ENCODE peak calls at places on chromosomes 13 and 19, in eight cellular contexts. Q, L, H, U, J, P, T and N are unnamed samples.
A peak's percentile ranks its signal among the peaks of the same experiment; 100 is the strongest.

GRCh38 chr19:13060964-13061927 is 41.4 kb downstream of the LYL1 start:
- DNase-seq in L (peak; percentile 81), P (peak; percentile 84), J (peak; percentile 67), Q (peak; percentile 92), T (peak; percentile 81), H (peak; percentile 82), U (peak; percentile 87), N (peak; percentile 70)

GRCh38 chr13:99227331-99227900 is 26.8 kb downstream of the UBAC2 start:
- DNase-seq in H (no peak), J (no peak), T (no peak), U (no peak), L (no peak), P (no peak), Q (no peak), N (no peak)

GRCh38 chr13:30752201-30752797 is 17.0 kb downstream of the ALOX5AP start:
- DNase-seq in J (no peak), L (no peak), H (no peak), T (no peak), Q (peak; percentile 66), P (no peak), U (no peak), N (no peak)

GRCh38 chr13:48784906-48785555 is 131.3 kb downstream of the CYSLTR2 start:
- DNase-seq in P (no peak), L (no peak), J (no peak), U (no peak), T (no peak), H (no peak), Q (no peak), N (no peak)

GRCh38 chr13:45393941-45394570 is 24.1 kb downstream of the SLC25A30 start:
- DNase-seq in P (peak; percentile 11), U (peak; percentile 48), J (peak; percentile 45), H (peak; percentile 72), Q (peak; percentile 57), T (peak; percentile 80), L (peak; percentile 48), N (peak; percentile 60)

GRCh38 chr19:50046649-50047503 is 21.1 kb downstream of the ZNF473 start:
- DNase-seq in P (peak; percentile 48), Q (peak; percentile 71), H (no peak), L (no peak), T (no peak), J (no peak), U (peak; percentile 29), N (peak; percentile 34)

GRCh38 chr13:64900039-64900438 is 2330.1 kb downstream of the PCDH9 start:
- DNase-seq in J (no peak), H (no peak), P (no peak), U (no peak), Q (no peak), L (no peak), T (no peak), N (no peak)

GRCh38 chr19:35853038-35853756 is 893 bp upstream of the NPHS1 start:
- DNase-seq in P (no peak), T (no peak), L (no peak), Q (no peak), U (no peak), H (no peak), J (no peak), N (peak; percentile 58)

GRCh38 chr13:106612688-106613087 is 44.8 kb upstream of the ARGLU1 start:
- DNase-seq in L (no peak), P (peak; percentile 13), J (no peak), T (no peak), H (no peak), Q (peak; percentile 6), U (peak; percentile 63), N (no peak)

GRCh38 chr19:4988770-4989251 is 19.9 kb downstream of the KDM4B start:
- DNase-seq in T (no peak), L (peak; percentile 21), H (no peak), P (peak; percentile 57), Q (peak; percentile 97), J (no peak), U (no peak), N (no peak)

GRCh38 chr13:100818706-100819105 is 144.1 kb upstream of the TMTC4 start:
- DNase-seq in J (no peak), T (no peak), U (peak; percentile 47), Q (no peak), H (no peak), L (no peak), P (peak; percentile 31), N (no peak)

GRCh38 chr19:38004505-38005223 is 97.7 kb downstream of the SIPA1L3 start:
- DNase-seq in J (peak; percentile 95), T (peak; percentile 97), Q (peak; percentile 97), U (peak; percentile 55), P (peak; percentile 92), L (peak; percentile 86), H (peak; percentile 93), N (peak; percentile 94)

GRCh38 chr13:49635599-49636433 is 7.5 kb downstream of the ARL11 start:
- DNase-seq in P (peak; percentile 2), H (peak; percentile 85), T (no peak), L (no peak), Q (no peak), J (peak; percentile 64), U (peak; percentile 53), N (no peak)

GRCh38 chr19:40256511-40256910 is 28.6 kb downstream of the AKT2 start:
- DNase-seq in P (no peak), J (no peak), H (no peak), T (no peak), L (no peak), Q (no peak), U (no peak), N (no peak)

GRCh38 chr13:97188207-97188606 is 33.9 kb upstream of the MBNL2 start:
- DNase-seq in L (no peak), J (no peak), P (no peak), T (peak; percentile 14), Q (no peak), H (no peak), U (no peak), N (no peak)

GRCh38 chr19:32172761-32173160 is 172.6 kb upstream of the ZNF507 start:
- DNase-seq in U (no peak), T (no peak), L (no peak), J (no peak), Q (no peak), H (no peak), P (no peak), N (no peak)

GRCh38 chr13:104024416-104025170 is 958.4 kb upstream of the SLC10A2 start:
- DNase-seq in L (no peak), P (no peak), T (no peak), Q (no peak), U (no peak), H (no peak), J (peak; percentile 13), N (no peak)

GRCh38 chr19:57008432-57008831 is 111.4 kb upstream of the USP29 start:
- DNase-seq in L (no peak), T (no peak), P (no peak), H (no peak), Q (no peak), J (no peak), U (no peak), N (no peak)

GRCh38 chr13:51426982-51427381 is 25.9 kb downstream of the INTS6 start:
- DNase-seq in J (no peak), Q (no peak), L (no peak), T (no peak), H (no peak), U (no peak), P (no peak), N (no peak)
- H3K27ac ChIP-seq in J (no peak overlapping the region), Q (no peak overlapping the region), L (no peak overlapping the region), T (no peak overlapping the region), H (no peak overlapping the region), U (no peak overlapping the region), P (no peak overlapping the region), N (no peak overlapping the region)

DNA sequence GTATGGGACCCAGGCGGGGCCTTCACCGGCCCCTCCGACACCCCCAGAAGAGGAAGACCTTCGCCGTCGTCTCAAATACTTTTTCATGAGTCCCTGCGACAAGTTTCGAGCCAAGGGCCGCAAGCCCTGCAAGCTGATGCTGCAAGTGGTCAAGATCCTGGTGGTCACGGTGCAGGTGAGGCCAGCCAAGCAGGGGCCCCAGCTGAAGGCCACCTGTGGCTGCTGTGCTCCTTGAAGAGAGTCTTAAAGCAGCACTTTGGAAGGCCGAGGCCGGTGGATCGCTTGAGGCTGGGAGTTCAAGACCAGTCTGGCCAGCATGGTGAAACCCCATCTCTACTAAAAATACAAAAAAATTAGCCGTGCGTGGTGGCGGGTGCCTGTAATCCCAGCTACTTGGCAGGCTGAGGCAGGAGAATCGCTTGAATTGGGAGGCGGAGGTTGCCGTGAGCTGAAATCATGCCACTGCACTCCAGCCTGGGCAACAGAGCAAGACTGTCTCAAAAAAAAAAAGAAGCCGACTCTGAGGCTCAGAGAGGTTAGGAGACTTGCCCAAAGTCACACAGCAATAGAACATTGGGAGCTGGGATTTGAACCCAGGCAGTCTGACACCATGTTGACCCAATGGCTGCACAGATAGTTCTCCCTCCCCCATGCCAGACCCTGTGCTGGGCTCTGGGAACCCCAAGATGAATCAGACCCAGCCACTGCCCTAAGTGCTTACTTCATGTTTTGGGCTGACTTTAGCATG is 2.7 kb downstream of the MCOLN1 start:
- DNase-seq in J (no peak), U (no peak), H (no peak), P (no peak), T (no peak), Q (no peak), L (no peak), N (no peak)
- H3K27ac ChIP-seq in J (no peak overlapping the region), U (no peak overlapping the region), H (no peak overlapping the region), P (no peak overlapping the region), T (no peak overlapping the region), Q (no peak overlapping the region), L (no peak overlapping the region), N (no peak overlapping the region)

GRCh38 chr19:15245370-15246197 is 13.3 kb upstream of the EPHX3 start:
- DNase-seq in T (no peak), U (no peak), H (no peak), J (no peak), Q (no peak), P (no peak), L (no peak), N (no peak)

GRCh38 chr19:15246198-15246481 is 13.9 kb upstream of the EPHX3 start:
- DNase-seq in T (no peak), P (no peak), H (no peak), J (no peak), Q (no peak), L (no peak), U (no peak), N (no peak)

GRCh38 chr19:15243236-15243957 is 11.1 kb upstream of the EPHX3 start:
- DNase-seq in H (no peak), L (no peak), P (no peak), U (no peak), J (no peak), T (no peak), Q (no peak), N (no peak)

GRCh38 chr19:15244106-15244803 is 12.0 kb upstream of the EPHX3 start:
- DNase-seq in Q (no peak), H (no peak), T (no peak), P (no peak), U (no peak), J (no peak), L (no peak), N (no peak)

DNA sequence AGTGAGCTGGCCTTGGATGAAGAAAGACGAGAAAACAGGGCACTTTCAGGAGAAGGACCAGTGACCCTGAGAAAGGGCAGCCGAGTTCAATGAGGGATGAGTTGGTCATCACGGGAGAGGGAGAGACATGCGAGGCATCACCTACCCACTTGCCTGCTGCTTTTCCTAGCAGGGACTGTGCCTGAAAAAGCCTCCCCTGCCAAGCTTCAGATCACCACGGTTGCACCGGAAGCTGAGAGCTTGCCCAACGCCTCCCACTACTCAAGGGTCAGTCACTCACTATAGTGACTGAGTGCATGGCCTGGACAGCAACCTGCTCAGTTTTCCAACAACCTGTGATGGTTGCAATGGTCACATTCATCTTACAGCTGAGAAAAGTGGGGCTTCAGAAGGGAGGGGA is 12.6 kb upstream of the EPHX3 start:
- DNase-seq in H (no peak), T (no peak), U (no peak), J (no peak), Q (no peak), L (no peak), P (no peak), N (no peak)
- H3K27ac ChIP-seq in H (no peak overlapping the region), T (peak overlapping the region; percentile 97), U (peak overlapping the region; percentile 36), J (no peak overlapping the region), Q (no peak overlapping the region), L (no peak overlapping the region), P (no peak overlapping the region), N (peak overlapping the region; percentile 4)

GRCh38 chr13:110549795-110550160 is 11.7 kb downstream of the RAB20 start:
- DNase-seq in P (no peak), Q (no peak), J (no peak), H (no peak), U (no peak), L (no peak), T (no peak), N (no peak)
- H3K27ac ChIP-seq in P (no peak overlapping the region), Q (no peak overlapping the region), J (no peak overlapping the region), H (no peak overlapping the region), U (peak overlapping the region; percentile 0), L (no peak overlapping the region), T (no peak overlapping the region), N (no peak overlapping the region)